ENCODE peak calls at places on chromosomes 1 and 21, in six cellular contexts. One of them, this sample, is unnamed.

GRCh38 chr1:154760469-154760933 is 109.6 kb downstream of the KCNN3 start:
- DNase-seq in endothelial cell of umbilical vein: peak
- DNase-seq in H54: no peak
- DNase-seq in gastrocnemius medialis: no peak
- DNase-seq in ovary: peak
- DNase-seq in GM12891: peak
- DNase-seq in this sample: peak

GRCh38 chr1:234725177-234726132 is 115.5 kb upstream of the IRF2BP2 start:
- DNase-seq in GM12891: no peak
- DNase-seq in endothelial cell of umbilical vein: peak
- DNase-seq in ovary: peak
- DNase-seq in H54: no peak
- DNase-seq in gastrocnemius medialis: peak
- DNase-seq in this sample: peak

GRCh38 chr1:232204269-232204668 is 425.7 kb downstream of the SIPA1L2 start:
- DNase-seq in H54: no peak
- DNase-seq in endothelial cell of umbilical vein: no peak
- DNase-seq in ovary: no peak
- DNase-seq in gastrocnemius medialis: no peak
- DNase-seq in GM12891: no peak
- DNase-seq in this sample: no peak

GRCh38 chr1:192632188-192632587 is 3.8 kb upstream of the RGS13 start:
- DNase-seq in endothelial cell of umbilical vein: no peak
- DNase-seq in gastrocnemius medialis: no peak
- DNase-seq in H54: no peak
- DNase-seq in GM12891: no peak
- DNase-seq in ovary: no peak
- DNase-seq in this sample: no peak

GRCh38 chr1:10152709-10153284 is 57.6 kb upstream of the KIF1B start:
- DNase-seq in GM12891: peak
- DNase-seq in endothelial cell of umbilical vein: peak
- DNase-seq in H54: peak
- DNase-seq in gastrocnemius medialis: peak
- DNase-seq in ovary: peak
- DNase-seq in this sample: peak

GRCh38 chr1:8560611-8561544 is 243.0 kb downstream of the SLC45A1 start:
- DNase-seq in ovary: no peak
- DNase-seq in GM12891: no peak
- DNase-seq in H54: no peak
- DNase-seq in gastrocnemius medialis: no peak
- DNase-seq in endothelial cell of umbilical vein: peak
- DNase-seq in this sample: peak

GRCh38 chr1:200438911-200439310 is 29.1 kb upstream of the ZNF281 start:
- DNase-seq in gastrocnemius medialis: no peak
- DNase-seq in H54: no peak
- DNase-seq in endothelial cell of umbilical vein: no peak
- DNase-seq in GM12891: no peak
- DNase-seq in ovary: no peak
- DNase-seq in this sample: no peak

GRCh38 chr1:167860231-167860923 is 53.6 kb downstream of the ADCY10 start:
- DNase-seq in ovary: no peak
- DNase-seq in GM12891: no peak
- DNase-seq in endothelial cell of umbilical vein: no peak
- DNase-seq in H54: no peak
- DNase-seq in gastrocnemius medialis: no peak
- DNase-seq in this sample: peak

GRCh38 chr1:38114231-38114630 is 67.6 kb upstream of the POU3F1 start:
- DNase-seq in H54: no peak
- DNase-seq in gastrocnemius medialis: no peak
- DNase-seq in GM12891: no peak
- DNase-seq in endothelial cell of umbilical vein: peak
- DNase-seq in ovary: no peak
- DNase-seq in this sample: no peak

GRCh38 chr1:69836961-69837636 is 269.4 kb downstream of the LRRC7 start:
- DNase-seq in ovary: no peak
- DNase-seq in gastrocnemius medialis: no peak
- DNase-seq in GM12891: no peak
- DNase-seq in H54: no peak
- DNase-seq in endothelial cell of umbilical vein: no peak
- DNase-seq in this sample: no peak

GRCh38 chr1:27869719-27870085 is 2.6 kb upstream of the THEMIS2 start:
- DNase-seq in gastrocnemius medialis: no peak
- DNase-seq in H54: no peak
- DNase-seq in ovary: no peak
- DNase-seq in GM12891: no peak
- DNase-seq in endothelial cell of umbilical vein: no peak
- DNase-seq in this sample: no peak

GRCh38 chr1:113784104-113784779 is 25.0 kb upstream of the PHTF1 start:
- DNase-seq in GM12891: no peak
- DNase-seq in endothelial cell of umbilical vein: no peak
- DNase-seq in gastrocnemius medialis: peak
- DNase-seq in H54: no peak
- DNase-seq in ovary: no peak
- DNase-seq in this sample: peak

GRCh38 chr1:17909634-17910033 is 154.5 kb downstream of the ACTL8 start:
- DNase-seq in ovary: no peak
- DNase-seq in gastrocnemius medialis: no peak
- DNase-seq in H54: no peak
- DNase-seq in GM12891: no peak
- DNase-seq in endothelial cell of umbilical vein: no peak
- DNase-seq in this sample: no peak

GRCh38 chr1:115067460-115067859 is 21.8 kb downstream of the TSPAN2 start:
- DNase-seq in GM12891: no peak
- DNase-seq in H54: peak
- DNase-seq in endothelial cell of umbilical vein: no peak
- DNase-seq in ovary: no peak
- DNase-seq in gastrocnemius medialis: no peak
- DNase-seq in this sample: no peak
- TF ChIP-seq POLR2A in GM12891: no peak
- TF ChIP-seq POLR2A in H54: no peak
- TF ChIP-seq POLR2A in endothelial cell of umbilical vein: no peak
- TF ChIP-seq POLR2A in ovary: no peak
- TF ChIP-seq POLR2A in gastrocnemius medialis: no peak
- TF ChIP-seq POLR2A in this sample: no peak

GRCh38 chr1:47914952-47915676 is 82.1 kb downstream of the TRABD2B start:
- DNase-seq in ovary: no peak
- DNase-seq in H54: no peak
- DNase-seq in endothelial cell of umbilical vein: no peak
- DNase-seq in gastrocnemius medialis: no peak
- DNase-seq in GM12891: no peak
- DNase-seq in this sample: no peak
- TF ChIP-seq POLR2A in ovary: no peak
- TF ChIP-seq POLR2A in H54: no peak
- TF ChIP-seq POLR2A in endothelial cell of umbilical vein: no peak
- TF ChIP-seq POLR2A in gastrocnemius medialis: no peak
- TF ChIP-seq POLR2A in GM12891: no peak
- TF ChIP-seq POLR2A in this sample: no peak

GRCh38 chr1:16391408-16391807 is 24.4 kb downstream of the SZRD1 start:
- DNase-seq in ovary: no peak
- DNase-seq in GM12891: no peak
- DNase-seq in endothelial cell of umbilical vein: no peak
- DNase-seq in H54: no peak
- DNase-seq in gastrocnemius medialis: no peak
- DNase-seq in this sample: no peak
- TF ChIP-seq POLR2A in ovary: no peak
- TF ChIP-seq POLR2A in GM12891: no peak
- TF ChIP-seq POLR2A in endothelial cell of umbilical vein: no peak
- TF ChIP-seq POLR2A in H54: no peak
- TF ChIP-seq POLR2A in gastrocnemius medialis: no peak
- TF ChIP-seq POLR2A in this sample: no peak

DNA sequence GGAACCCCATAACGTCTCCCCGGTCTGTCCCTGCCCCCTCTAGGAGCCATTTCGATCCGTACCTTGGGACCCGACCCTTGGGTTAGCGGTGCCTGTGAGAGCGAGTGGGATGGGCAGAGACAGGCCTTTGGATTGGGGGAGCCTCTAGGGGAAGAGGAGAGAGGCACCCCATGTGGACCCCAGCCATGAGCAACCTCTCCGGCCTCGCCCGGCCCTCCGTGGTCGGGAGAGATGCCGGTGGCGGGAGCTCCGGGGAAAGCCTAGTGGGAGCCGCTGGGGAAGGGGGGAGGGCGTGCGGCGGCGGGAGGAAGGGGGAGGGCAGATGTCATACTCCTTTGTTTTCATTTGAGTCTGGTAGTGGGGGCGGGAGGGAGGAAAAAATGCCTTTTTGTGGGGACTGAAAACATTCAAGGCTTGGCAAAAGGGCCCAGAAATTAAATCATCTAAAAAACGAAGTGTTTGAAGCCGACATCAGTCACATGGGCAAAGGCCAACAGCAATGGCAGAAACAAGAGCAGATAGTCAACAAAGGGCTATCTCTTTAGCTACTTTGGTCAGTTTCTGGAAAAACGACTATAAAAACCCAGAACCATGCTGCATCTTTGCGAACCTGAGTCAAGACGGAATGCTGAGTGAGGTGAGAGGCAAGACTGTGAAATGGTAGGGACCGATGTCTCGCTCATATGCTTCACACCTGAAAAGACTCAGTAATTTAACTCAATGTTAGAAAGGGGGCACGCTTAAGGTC is 751 bp downstream of the PTBP2 start:
- DNase-seq in GM12891: no peak
- DNase-seq in endothelial cell of umbilical vein: peak
- DNase-seq in gastrocnemius medialis: peak
- DNase-seq in H54: peak
- DNase-seq in ovary: peak
- DNase-seq in this sample: peak
- TF ChIP-seq POLR2A in GM12891: no peak
- TF ChIP-seq POLR2A in endothelial cell of umbilical vein: no peak
- TF ChIP-seq POLR2A in gastrocnemius medialis: no peak
- TF ChIP-seq POLR2A in H54: peak
- TF ChIP-seq POLR2A in ovary: no peak
- TF ChIP-seq POLR2A in this sample: no peak

GRCh38 chr1:35769188-35769758 is 505 bp downstream of the CLSPN start:
- DNase-seq in endothelial cell of umbilical vein: peak
- DNase-seq in ovary: peak
- DNase-seq in GM12891: peak
- DNase-seq in gastrocnemius medialis: peak
- DNase-seq in H54: peak
- DNase-seq in this sample: peak
- TF ChIP-seq POLR2A in endothelial cell of umbilical vein: peak
- TF ChIP-seq POLR2A in ovary: no peak
- TF ChIP-seq POLR2A in GM12891: peak
- TF ChIP-seq POLR2A in gastrocnemius medialis: no peak
- TF ChIP-seq POLR2A in H54: peak
- TF ChIP-seq POLR2A in this sample: no peak

DNA sequence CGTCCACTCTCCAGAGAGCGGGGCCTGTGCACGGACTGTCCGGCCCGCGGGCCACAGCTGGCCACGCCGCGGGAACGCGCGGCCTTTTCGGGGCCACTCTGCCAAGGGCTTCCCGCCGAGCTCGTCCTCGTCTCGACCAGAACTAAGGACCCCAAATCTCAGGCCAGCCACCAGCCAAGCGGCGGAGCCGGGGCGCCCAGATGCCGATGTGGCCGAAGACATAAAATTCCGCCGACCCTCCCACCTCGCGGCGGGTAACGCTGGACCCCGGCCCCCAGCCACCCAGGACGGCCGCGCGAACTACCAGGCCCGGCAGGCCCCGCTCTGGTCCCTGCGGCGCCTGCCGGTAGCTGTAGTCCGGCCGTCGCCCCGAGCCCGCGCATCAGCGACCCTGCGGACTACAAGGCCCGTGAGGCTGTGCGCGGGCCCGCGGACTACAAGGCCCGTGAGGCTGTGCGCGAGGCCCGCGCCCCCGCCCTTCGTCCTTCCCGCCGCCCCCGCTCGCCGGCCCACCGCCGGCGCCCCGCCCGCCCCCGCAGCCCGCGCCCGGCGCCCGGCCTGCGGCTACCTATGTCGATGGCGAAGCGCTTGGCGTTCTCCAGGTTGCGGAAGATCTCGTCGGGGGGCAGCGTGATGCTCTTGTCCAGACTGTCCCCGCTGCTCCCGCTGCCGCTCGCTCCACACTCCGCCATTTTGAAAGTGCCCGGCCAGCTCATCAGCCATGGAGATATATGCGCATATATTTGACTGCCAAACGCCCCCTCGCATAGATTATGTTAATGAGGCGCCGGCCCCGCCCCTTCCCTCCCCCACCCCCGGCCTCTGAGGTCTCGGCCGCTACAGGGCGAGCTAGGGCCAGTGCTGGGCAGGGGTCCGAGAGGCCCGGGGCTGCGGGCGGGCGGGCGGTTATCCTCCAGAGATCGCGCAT is at the start of gene PANK4:
- DNase-seq in ovary: peak
- DNase-seq in endothelial cell of umbilical vein: peak
- DNase-seq in GM12891: peak
- DNase-seq in H54: peak
- DNase-seq in gastrocnemius medialis: peak
- DNase-seq in this sample: peak
- TF ChIP-seq POLR2A in ovary: peak
- TF ChIP-seq POLR2A in endothelial cell of umbilical vein: peak
- TF ChIP-seq POLR2A in GM12891: peak
- TF ChIP-seq POLR2A in H54: peak
- TF ChIP-seq POLR2A in gastrocnemius medialis: peak
- TF ChIP-seq POLR2A in this sample: no peak

GRCh38 chr21:33487996-33488395 is 3.5 kb downstream of the DNAJC28 start:
- DNase-seq in gastrocnemius medialis: no peak
- DNase-seq in endothelial cell of umbilical vein: no peak
- DNase-seq in GM12891: no peak
- DNase-seq in H54: no peak
- DNase-seq in ovary: no peak
- DNase-seq in this sample: no peak

GRCh38 chr21:33490991-33491372 is 534 bp downstream of the DNAJC28 start:
- DNase-seq in GM12891: no peak
- DNase-seq in endothelial cell of umbilical vein: peak
- DNase-seq in gastrocnemius medialis: no peak
- DNase-seq in H54: no peak
- DNase-seq in ovary: no peak
- DNase-seq in this sample: no peak

GRCh38 chr21:33488936-33489335 is 2.6 kb downstream of the DNAJC28 start:
- DNase-seq in H54: no peak
- DNase-seq in ovary: no peak
- DNase-seq in GM12891: no peak
- DNase-seq in endothelial cell of umbilical vein: no peak
- DNase-seq in gastrocnemius medialis: no peak
- DNase-seq in this sample: no peak

GRCh38 chr21:33492571-33492970 is 1.1 kb upstream of the DNAJC28 start:
- DNase-seq in GM12891: no peak
- DNase-seq in H54: no peak
- DNase-seq in gastrocnemius medialis: no peak
- DNase-seq in endothelial cell of umbilical vein: no peak
- DNase-seq in ovary: no peak
- DNase-seq in this sample: no peak

GRCh38 chr21:33491373-33492102 is at the start of gene DNAJC28:
- DNase-seq in H54: peak
- DNase-seq in ovary: peak
- DNase-seq in GM12891: peak
- DNase-seq in endothelial cell of umbilical vein: peak
- DNase-seq in gastrocnemius medialis: peak
- DNase-seq in this sample: peak
- TF ChIP-seq POLR2A in H54: peak
- TF ChIP-seq POLR2A in ovary: peak
- TF ChIP-seq POLR2A in GM12891: no peak
- TF ChIP-seq POLR2A in endothelial cell of umbilical vein: peak
- TF ChIP-seq POLR2A in gastrocnemius medialis: peak
- TF ChIP-seq POLR2A in this sample: peak

GRCh38 chr1:61337981-61338848 is 255.9 kb downstream of the NFIA start:
- DNase-seq in GM12891: no peak
- DNase-seq in endothelial cell of umbilical vein: peak
- DNase-seq in ovary: peak
- DNase-seq in gastrocnemius medialis: peak
- DNase-seq in H54: peak
- DNase-seq in this sample: peak
- TF ChIP-seq POLR2A in GM12891: no peak
- TF ChIP-seq POLR2A in endothelial cell of umbilical vein: no peak
- TF ChIP-seq POLR2A in ovary: no peak
- TF ChIP-seq POLR2A in gastrocnemius medialis: no peak
- TF ChIP-seq POLR2A in H54: no peak
- TF ChIP-seq POLR2A in this sample: no peak

GRCh38 chr1:218344814-218345672 is at the start of gene TGFB2:
- DNase-seq in H54: no peak
- DNase-seq in GM12891: no peak
- DNase-seq in gastrocnemius medialis: peak
- DNase-seq in endothelial cell of umbilical vein: peak
- DNase-seq in ovary: peak
- DNase-seq in this sample: peak
- TF ChIP-seq POLR2A in H54: peak
- TF ChIP-seq POLR2A in GM12891: no peak
- TF ChIP-seq POLR2A in gastrocnemius medialis: peak
- TF ChIP-seq POLR2A in endothelial cell of umbilical vein: peak
- TF ChIP-seq POLR2A in ovary: peak
- TF ChIP-seq POLR2A in this sample: no peak